ENCODE peak calls at places on chromosome 5, in four cellular contexts. C, V, Y and O are unnamed samples.

GRCh38 chr5:123176224-123176937 is 87.3 kb downstream of the PRDM6 start:
- DNase-seq in C (no peak), V (no peak), Y (no peak), O (peak; percentile 53)

GRCh38 chr5:139708434-139708849 is 60.3 kb downstream of the CXXC5 start:
- DNase-seq in C (no peak), V (no peak), Y (no peak), O (no peak)

GRCh38 chr5:61307611-61308010 is 24.4 kb upstream of the ZSWIM6 start:
- DNase-seq in C (no peak), V (no peak), Y (no peak), O (no peak)

GRCh38 chr5:102243213-102243612 is 52.9 kb downstream of the SLCO4C1 start:
- DNase-seq in C (no peak), V (no peak), Y (no peak), O (no peak)

GRCh38 chr5:140611020-140611521 is 21.9 kb downstream of the CD14 start:
- DNase-seq in C (no peak), V (no peak), Y (no peak), O (no peak)

GRCh38 chr5:158393457-158393856 is 534.5 kb upstream of the CLINT1 start:
- DNase-seq in C (no peak), V (no peak), Y (no peak), O (no peak)

GRCh38 chr5:135715267-135716050 is 119.0 kb upstream of the SLC25A48 start:
- DNase-seq in C (no peak), V (no peak), Y (no peak), O (no peak)

GRCh38 chr5:179300834-179301233 is 44.4 kb downstream of the ADAMTS2 start:
- DNase-seq in C (no peak), V (no peak), Y (no peak), O (no peak)

GRCh38 chr5:155260798-155261197 is 247.2 kb downstream of the KIF4B start:
- DNase-seq in C (peak; percentile 43), V (no peak), Y (no peak), O (no peak)

GRCh38 chr5:31811210-31811609 is 172.3 kb downstream of the PDZD2 start:
- DNase-seq in C (no peak), V (no peak), Y (no peak), O (peak; percentile 75)

GRCh38 chr5:149002053-149002452 is 60.8 kb downstream of the SH3TC2 start:
- DNase-seq in C (no peak), V (no peak), Y (no peak), O (peak; percentile 92)

GRCh38 chr5:176644294-176644693 is 3.0 kb upstream of the TSPAN17 start:
- DNase-seq in C (no peak), V (no peak), Y (no peak), O (no peak)

GRCh38 chr5:123599171-123599570 is 87.2 kb downstream of the CSNK1G3 start:
- DNase-seq in C (no peak), V (no peak), Y (no peak), O (no peak)

GRCh38 chr5:155729684-155730059 is 597.3 kb upstream of the SGCD start:
- DNase-seq in C (peak; percentile 26), V (no peak), Y (no peak), O (no peak)

GRCh38 chr5:134127376-134127861 is 12.9 kb downstream of the TCF7 start:
- DNase-seq in C (no peak), V (no peak), Y (no peak), O (no peak)

GRCh38 chr5:17113174-17113941 is 104.1 kb upstream of the BASP1 start:
- DNase-seq in C (no peak), V (no peak), Y (no peak), O (no peak)

GRCh38 chr5:178424141-178424855 is 165.9 kb downstream of the COL23A1 start:
- DNase-seq in C (peak; percentile 57), V (no peak), Y (no peak), O (no peak)

GRCh38 chr5:132812123-132812948 is 766 bp upstream of the SOWAHA start:
- DNase-seq in C (no peak), V (no peak), Y (no peak), O (no peak)

GRCh38 chr5:33321026-33321425 is 119.7 kb upstream of the TARS1 start:
- DNase-seq in C (no peak), V (peak; percentile 3), Y (no peak), O (peak; percentile 80)